ENCODE peak calls at places on chromosome 11, in eight cellular contexts. V is hepatocyte, O is HCT116, P is PC-3, I is GM23248, N is neural progenitor cell, Q is MM.1S, K is SK-N-SH. T is an unnamed sample. For H3K9me3, the result is how much of the 10 kb centered on the place peaks cover.

GRCh38 chr11:2524446-2525165 is 79.8 kb downstream of the KCNQ1 start:
- DNase-seq in V (no peak), O (no peak), P (no peak), I (no peak), N (no peak), Q (no peak), K (peak), T (no peak)

GRCh38 chr11:115965754-115966504 is 461.7 kb upstream of the CADM1 start:
- DNase-seq in V (no peak), O (no peak), P (no peak), I (no peak), N (no peak), Q (no peak), K (peak), T (no peak)

GRCh38 chr11:77144854-77145428 is 16.9 kb downstream of the MYO7A start:
- DNase-seq in V (peak), O (no peak), P (no peak), I (no peak), N (no peak), Q (no peak), K (no peak), T (no peak)

GRCh38 chr11:66288138-66288865 is 641 bp downstream of the YIF1A start:
- DNase-seq in V (no peak), O (no peak), P (peak), I (peak), N (no peak), Q (no peak), K (peak), T (peak)

GRCh38 chr11:122897606-122898210 is 15.1 kb downstream of the JHY start:
- DNase-seq in V (no peak), O (no peak), P (peak), I (peak), N (no peak), Q (no peak), K (no peak), T (no peak)

GRCh38 chr11:18834754-18835466 is 43.3 kb upstream of the PTPN5 start:
- DNase-seq in V (no peak), O (no peak), P (no peak), I (no peak), N (no peak), Q (no peak), K (no peak), T (no peak)

GRCh38 chr11:59463176-59463575 is 6.4 kb downstream of the OR4D6 start:
- DNase-seq in V (no peak), O (no peak), P (peak), I (peak), N (no peak), Q (no peak), K (no peak), T (no peak)

GRCh38 chr11:45538363-45538762 is 127.1 kb downstream of the CHST1 start:
- DNase-seq in V (no peak), O (no peak), P (no peak), I (no peak), N (no peak), Q (no peak), K (no peak), T (no peak)

GRCh38 chr11:63020671-63021255 is 5.1 kb upstream of the SLC22A8 start:
- DNase-seq in V (no peak), O (peak), P (peak), I (no peak), N (peak), Q (peak), K (peak), T (no peak)

GRCh38 chr11:93651052-93651451 is 10.4 kb upstream of the CEP295 start:
- DNase-seq in V (no peak), O (no peak), P (no peak), I (no peak), N (no peak), Q (no peak), K (no peak), T (no peak)

GRCh38 chr11:65968600-65969482 is 7.3 kb downstream of the SART1 start:
- DNase-seq in V (no peak), O (no peak), P (peak), I (peak), N (no peak), Q (no peak), K (no peak), T (no peak)

GRCh38 chr11:76493626-76494539 is 49.1 kb downstream of the EMSY start:
- DNase-seq in V (no peak), O (no peak), P (no peak), I (no peak), N (no peak), Q (no peak), K (no peak), T (no peak)

GRCh38 chr11:35622070-35622469 is 3.8 kb downstream of the FJX1 start:
- DNase-seq in V (no peak), O (no peak), P (peak), I (peak), N (peak), Q (no peak), K (no peak), T (no peak)

GRCh38 chr11:82927264-82927880 is 25.8 kb downstream of the DDIAS start:
- DNase-seq in V (peak), O (peak), P (peak), I (peak), N (peak), Q (peak), K (peak), T (peak)
- TF ChIP-seq EZH2phosphoT487 in V (no peak), O (no peak), P (no peak), I (no peak), N (no peak), Q (no peak), K (no peak), T (no peak)

GRCh38 chr11:706439-706956 is 467 bp downstream of the EPS8L2 start:
- DNase-seq in V (peak), O (no peak), P (peak), I (peak), N (no peak), Q (no peak), K (no peak), T (no peak)
- H2AFZ ChIP-seq in V (no peak), O (no peak), P (peak), I (peak), N (peak), Q (no peak), K (no peak), T (no peak)

DNA sequence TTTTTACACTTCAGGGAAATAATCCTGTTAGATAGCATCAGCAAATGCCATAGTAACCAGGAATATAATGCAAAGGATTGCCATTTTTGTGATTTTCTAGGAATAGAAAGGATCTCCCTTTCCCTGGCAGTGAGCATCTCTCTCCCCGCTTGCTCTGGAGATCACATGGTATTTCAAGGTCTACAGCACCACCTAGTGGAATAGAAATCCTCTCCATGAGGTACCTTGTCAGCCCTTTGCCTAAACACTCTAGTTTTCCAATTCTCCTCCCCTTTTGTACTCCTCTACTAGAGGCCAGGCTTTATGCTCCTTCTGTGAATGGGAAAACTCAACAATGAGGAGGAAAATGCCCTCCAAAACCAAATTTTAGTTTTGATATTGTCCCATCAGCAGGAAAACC is 78.4 kb downstream of the XRRA1 start:
- DNase-seq in V (no peak), O (peak), P (peak), I (peak), N (peak), Q (peak), K (peak), T (peak)
- H3K9me3 ChIP-seq in V (under half), O (under half), P (under half), I (under half), N (under half), Q (under half), K (under half), T (under half)

DNA sequence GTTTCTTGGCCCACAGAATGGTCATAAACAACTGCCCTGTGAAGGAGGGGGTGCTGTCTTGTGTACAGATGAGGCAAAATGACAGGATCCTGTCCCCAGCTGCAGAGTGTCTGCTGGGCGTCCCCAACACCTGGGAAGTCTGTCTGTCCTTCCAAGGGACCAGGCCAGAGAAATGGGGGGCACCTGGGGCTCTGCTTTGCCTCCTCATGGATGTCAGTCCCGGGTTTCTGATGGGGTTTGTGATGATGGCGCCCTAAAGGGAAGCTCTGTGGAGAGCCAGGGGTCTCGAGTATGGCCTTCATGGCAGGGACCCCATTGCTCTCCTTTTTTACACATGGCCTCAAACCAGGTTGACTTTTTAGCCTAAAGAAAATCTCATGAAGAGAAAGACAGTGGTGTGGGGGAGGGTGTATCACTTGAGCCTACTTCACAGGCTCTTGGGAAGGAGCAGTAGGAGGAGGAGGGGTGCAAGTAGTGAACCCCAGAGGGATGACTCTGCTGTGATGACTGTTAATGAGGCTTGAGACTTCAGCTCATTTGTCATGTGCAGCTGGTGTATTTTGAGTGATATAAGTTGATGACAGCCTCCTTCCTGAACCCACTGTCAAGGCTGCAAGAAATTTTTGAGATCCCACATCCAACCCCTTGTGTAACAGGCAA is 40.6 kb upstream of the TUB start:
- DNase-seq in V (no peak), O (no peak), P (no peak), I (no peak), N (no peak), Q (no peak), K (no peak), T (no peak)
- TF ChIP-seq EZH2phosphoT487 in V (no peak), O (no peak), P (no peak), I (no peak), N (no peak), Q (no peak), K (no peak), T (no peak)

DNA sequence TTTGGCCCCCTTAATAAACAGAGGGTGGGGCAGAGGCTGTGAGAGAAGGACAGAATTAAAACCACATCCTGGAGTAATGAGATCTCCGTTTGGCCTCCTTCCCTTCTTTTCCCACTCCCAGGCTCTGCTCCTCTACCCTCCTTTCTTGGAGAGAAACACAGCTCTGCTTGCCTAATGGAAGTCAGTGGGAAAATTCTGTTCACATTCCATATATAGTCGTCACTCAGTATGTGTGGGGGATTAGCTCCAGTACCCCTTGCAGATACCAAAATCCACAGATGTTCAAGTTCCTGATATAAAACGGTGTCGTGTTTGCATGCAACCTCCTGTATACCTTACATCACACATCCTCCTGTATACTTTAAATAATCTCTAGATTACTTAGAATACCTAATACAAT is 37.6 kb upstream of the THY1 start:
- DNase-seq in V (no peak), O (no peak), P (no peak), I (peak), N (no peak), Q (no peak), K (no peak), T (peak)
- H2AFZ ChIP-seq in V (no peak), O (no peak), P (no peak), I (peak), N (no peak), Q (no peak), K (peak), T (peak)

T was measured in OCI-LY7.